ENCODE peak calls at places on chromosomes 4 and X, in seven cellular contexts. M is upper lobe of right lung; O is foreskin keratinocyte; J is T-cell; H is activated naive CD8-positive, alpha-beta T cell treated with anti-CD3 and anti-CD28 coated beads, Interleukin-2, amount 10 ng/mL, durations not matched to agents 7 days and 5 days; U is naive thymus-derived CD8-positive, alpha-beta T cell; N is effector memory CD8-positive, alpha-beta T cell. S is an unnamed sample.

GRCh38 chr4:143230683-143231082 is 46.0 kb downstream of the USP38 start:
- ATAC-seq in O (no peak), J (no peak), M (no peak), H (no peak), U (no peak), N (no peak), S (peak)

GRCh38 chr4:2800691-2801596 is 8.1 kb downstream of the SH3BP2 start:
- ATAC-seq in M (peak), U (peak), O (no peak), J (no peak), H (peak), N (peak), S (peak)

GRCh38 chr4:102335616-102336015 is 9.7 kb downstream of the SLC39A8 start:
- ATAC-seq in O (no peak), M (no peak), H (peak), J (no peak), N (no peak), U (peak), S (no peak)

GRCh38 chr4:128570380-128570779 is 239.1 kb upstream of the JADE1 start:
- ATAC-seq in H (no peak), U (no peak), O (peak), J (no peak), M (peak), N (no peak), S (peak)

GRCh38 chr4:56686537-56687231 is 5.6 kb upstream of the HOPX start:
- ATAC-seq in N (no peak), J (no peak), O (no peak), H (no peak), M (no peak), U (no peak), S (no peak)

GRCh38 chr4:38099908-38100407 is 139.8 kb downstream of the PTTG2 start:
- ATAC-seq in J (no peak), H (no peak), N (no peak), U (no peak), M (no peak), O (peak), S (no peak)

GRCh38 chrX:130108647-130109428 is 1.5 kb downstream of the ELF4 start:
- ATAC-seq in O (peak), H (peak), N (peak), J (peak), M (peak), U (peak), S (peak)

GRCh38 chr4:94419549-94419948 is 32.2 kb upstream of the PDLIM5 start:
- ATAC-seq in M (no peak), N (no peak), O (peak), U (no peak), J (no peak), H (no peak), S (no peak)

GRCh38 chr4:145920205-145920604 is 18.4 kb downstream of the ZNF827 start:
- ATAC-seq in U (no peak), N (no peak), O (peak), M (peak), J (no peak), H (no peak), S (peak)

GRCh38 chr4:101050836-101051205 is 296.5 kb downstream of the PPP3CA start:
- ATAC-seq in J (no peak), M (no peak), U (no peak), N (peak), H (no peak), O (no peak), S (no peak)

GRCh38 chr4:8340721-8341680 is 71.4 kb downstream of the HTRA3 start:
- ATAC-seq in N (no peak), O (no peak), M (peak), U (no peak), H (no peak), J (no peak), S (peak)

GRCh38 chr4:13452927-13453579 is 31.1 kb downstream of the RAB28 start:
- ATAC-seq in U (no peak), O (no peak), N (peak), H (peak), J (no peak), M (no peak), S (no peak)

GRCh38 chrX:69556094-69557011 is 52.2 kb downstream of the NALF2 start:
- ATAC-seq in O (peak), H (no peak), U (no peak), J (no peak), N (no peak), M (peak), S (peak)

GRCh38 chr4:98113005-98113404 is 30.3 kb downstream of the STPG2 start:
- ATAC-seq in O (peak), N (no peak), J (no peak), H (no peak), M (peak), U (no peak), S (no peak)

GRCh38 chr4:87912164-87913004 is 63.1 kb upstream of the SPP1 start:
- ATAC-seq in O (no peak), H (no peak), M (no peak), U (no peak), N (no peak), J (no peak), S (no peak)

GRCh38 chr4:133148690-133149363 is at the start of gene PCDH10:
- ATAC-seq in U (no peak), J (no peak), M (peak), H (peak), O (peak), N (no peak), S (peak)

GRCh38 chr4:7522452-7522851 is 87.7 kb upstream of the PSAPL1 start:
- ATAC-seq in O (no peak), H (no peak), U (no peak), M (no peak), N (no peak), J (no peak), S (no peak)

GRCh38 chrX:124346064-124346876 is at the start of gene SH2D1A:
- ATAC-seq in N (peak), O (no peak), U (peak), J (peak), M (no peak), H (peak), S (peak)

GRCh38 chrX:152897216-152898144 is at the start of gene ZNF185:
- ATAC-seq in J (no peak), O (peak), H (peak), M (peak), U (no peak), N (no peak), S (no peak)

S was measured in gastroesophageal sphincter.